ENCODE peak calls at places on chromosomes 12 and 14, in seven cellular contexts. X, C, Z, L, I, W and U are unnamed samples.

GRCh38 chr12:9406564-9407424 is 198.6 kb upstream of the PZP start:
- DNase-seq in X (no peak), C (no peak), Z (no peak), L (no peak), I (no peak), W (no peak), U (no peak)

GRCh38 chr12:125453751-125454150 is 388.5 kb downstream of the AACS start:
- DNase-seq in X (no peak), C (no peak), Z (no peak), L (no peak), I (peak), W (no peak), U (no peak)

GRCh38 chr12:41277019-41277770 is 89.1 kb downstream of the PDZRN4 start:
- DNase-seq in X (peak), C (no peak), Z (no peak), L (no peak), I (no peak), W (peak), U (peak)

GRCh38 chr12:24909667-24910066 is 39.2 kb downstream of the BCAT1 start:
- DNase-seq in X (no peak), C (no peak), Z (no peak), L (peak), I (no peak), W (peak), U (no peak)

GRCh38 chr14:49366416-49366815 is 219.8 kb downstream of the RPS29 start:
- DNase-seq in X (no peak), C (no peak), Z (no peak), L (no peak), I (no peak), W (no peak), U (no peak)

GRCh38 chr12:39032034-39032433 is 126.6 kb upstream of the CPNE8 start:
- DNase-seq in X (no peak), C (no peak), Z (no peak), L (no peak), I (no peak), W (no peak), U (no peak)

GRCh38 chr12:90909069-90909676 is 45.8 kb downstream of the CCER1 start:
- DNase-seq in X (peak), C (no peak), Z (no peak), L (no peak), I (no peak), W (peak), U (peak)

GRCh38 chr12:63151061-63151897 is at the start of gene AVPR1A:
- DNase-seq in X (no peak), C (no peak), Z (no peak), L (peak), I (no peak), W (no peak), U (peak)

GRCh38 chr14:57480044-57480443 is 13.6 kb downstream of the CCDC198 start:
- DNase-seq in X (no peak), C (no peak), Z (no peak), L (no peak), I (no peak), W (peak), U (no peak)

GRCh38 chr12:67517181-67517887 is 131.2 kb upstream of the DYRK2 start:
- DNase-seq in X (peak), C (no peak), Z (no peak), L (no peak), I (no peak), W (peak), U (no peak)

GRCh38 chr14:75250800-75251199 is 27.8 kb upstream of the FOS start:
- DNase-seq in X (no peak), C (no peak), Z (no peak), L (no peak), I (no peak), W (no peak), U (no peak)

GRCh38 chr14:37641117-37641516 is 45.7 kb downstream of the TTC6 start:
- DNase-seq in X (no peak), C (no peak), Z (no peak), L (no peak), I (no peak), W (no peak), U (no peak)

GRCh38 chr12:12613334-12613733 is 1.7 kb downstream of the CREBL2 start:
- DNase-seq in X (no peak), C (no peak), Z (no peak), L (no peak), I (no peak), W (no peak), U (no peak)

GRCh38 chr12:52254965-52255751 is 19.3 kb upstream of the KRT86 start:
- DNase-seq in X (no peak), C (no peak), Z (no peak), L (no peak), I (no peak), W (no peak), U (no peak)

GRCh38 chr12:106583578-106584103 is 837 bp downstream of the RFX4 start:
- DNase-seq in X (no peak), C (no peak), Z (no peak), L (no peak), I (no peak), W (peak), U (peak)

GRCh38 chr14:59492419-59492818 is 8.1 kb downstream of the JKAMP start:
- DNase-seq in X (no peak), C (no peak), Z (no peak), L (no peak), I (no peak), W (no peak), U (no peak)

GRCh38 chr14:73695082-73695481 is 19.1 kb downstream of the PNMA1 start:
- DNase-seq in X (no peak), C (no peak), Z (no peak), L (no peak), I (no peak), W (no peak), U (no peak)

GRCh38 chr12:102484017-102484731 is 3.8 kb upstream of the IGF1 start:
- DNase-seq in X (peak), C (peak), Z (peak), L (peak), I (peak), W (peak), U (peak)

GRCh38 chr14:64912256-64912655 is 2.0 kb upstream of the CHURC1 start:
- DNase-seq in X (no peak), C (no peak), Z (no peak), L (no peak), I (no peak), W (no peak), U (no peak)

GRCh38 chr12:56151672-56152131 is 685 bp upstream of the MYL6B start:
- DNase-seq in X (no peak), C (no peak), Z (peak), L (no peak), I (no peak), W (peak), U (no peak)
- TF ChIP-seq CTCF in X (peak), C (peak), Z (peak), L (no peak), I (no peak), W (peak), U (peak)

GRCh38 chr12:1907652-1908611 is 10.5 kb downstream of the CACNA2D4 start:
- DNase-seq in X (no peak), C (no peak), Z (no peak), L (no peak), I (no peak), W (peak), U (no peak)
- TF ChIP-seq CTCF in X (no peak), C (no peak), Z (no peak), L (no peak), I (no peak), W (no peak), U (no peak)

DNA sequence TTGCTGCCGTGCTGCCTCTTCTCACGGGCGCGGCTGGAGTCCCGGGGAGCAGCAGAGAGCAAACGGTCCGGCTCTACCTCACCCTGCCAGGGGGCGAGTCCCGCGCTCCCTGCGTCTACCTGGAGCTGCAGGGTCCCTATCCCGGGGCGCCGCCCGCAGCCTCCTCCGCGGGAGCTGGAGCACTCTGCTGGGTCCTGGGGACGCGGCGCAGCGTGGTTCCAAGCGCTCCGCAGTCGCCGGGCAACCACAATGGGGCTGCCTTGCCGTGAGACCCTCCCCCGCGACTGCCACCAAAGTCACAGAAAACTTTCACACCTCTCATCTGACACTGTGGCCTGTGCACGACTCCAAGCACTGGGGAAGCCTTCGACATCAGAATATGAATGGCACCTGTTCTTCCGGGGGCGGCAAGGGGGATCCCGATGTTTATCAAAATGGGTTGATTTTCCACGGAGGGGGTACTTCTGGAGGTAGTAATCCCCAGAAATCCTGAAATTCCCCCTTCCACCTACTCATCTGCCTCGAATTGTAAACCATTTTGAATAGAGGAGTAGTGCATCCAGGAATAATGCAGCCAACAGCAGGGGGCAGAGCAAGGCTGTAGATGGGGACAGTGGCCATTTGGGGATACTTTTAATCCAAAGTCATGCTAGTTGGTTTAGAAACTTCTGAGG is at the start of gene C12orf42:
- DNase-seq in X (no peak), C (no peak), Z (no peak), L (no peak), I (no peak), W (peak), U (peak)
- TF ChIP-seq CTCF in X (peak), C (peak), Z (peak), L (peak), I (peak), W (peak), U (peak)

GRCh38 chr12:129162805-129163204 is 309.5 kb downstream of the GLT1D1 start:
- DNase-seq in X (no peak), C (no peak), Z (no peak), L (no peak), I (no peak), W (no peak), U (no peak)
- TF ChIP-seq CTCF in X (no peak), C (no peak), Z (no peak), L (no peak), I (no peak), W (no peak), U (no peak)

DNA sequence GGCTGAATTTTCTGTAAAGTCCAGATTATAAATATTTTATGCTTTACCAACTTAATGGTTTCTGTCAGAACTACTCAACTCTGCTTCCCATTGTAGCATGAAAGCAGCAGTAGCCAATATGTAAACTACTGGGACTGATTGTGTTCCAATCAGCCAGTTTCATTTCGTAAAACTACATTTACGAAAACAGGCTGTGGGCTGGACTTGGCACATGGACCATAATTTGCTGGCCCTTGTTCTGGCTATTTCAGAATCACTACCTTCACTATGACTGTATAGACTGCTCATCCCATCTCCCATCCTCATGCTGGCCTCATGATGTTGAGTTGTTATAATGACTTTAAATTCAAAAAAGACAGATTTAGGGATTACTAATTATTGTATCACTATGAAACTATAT is 38.7 kb downstream of the FAR2 start:
- DNase-seq in X (no peak), C (no peak), Z (no peak), L (no peak), I (no peak), W (peak), U (no peak)
- TF ChIP-seq CTCF in X (no peak), C (no peak), Z (no peak), L (no peak), I (no peak), W (no peak), U (no peak)

GRCh38 chr12:130186631-130187269 is 24.5 kb downstream of the FZD10 start:
- DNase-seq in X (no peak), C (no peak), Z (no peak), L (no peak), I (no peak), W (no peak), U (no peak)
- TF ChIP-seq CTCF in X (no peak), C (no peak), Z (no peak), L (no peak), I (no peak), W (no peak), U (no peak)